ENCODE peak calls at places on chromosomes 6 and 20, in seven cellular contexts. A, P, H, I, S, E and Z are unnamed samples.

GRCh38 chr20:37845261-37845681 is 57.7 kb upstream of the VSTM2L start:
- DNase-seq in A (peak; percentile 28), P (no peak), H (no peak), I (no peak), S (no peak), E (no peak), Z (no peak)

GRCh38 chr20:53708129-53708968 is 114.7 kb upstream of the ZNF217 start:
- DNase-seq in A (no peak), P (no peak), H (no peak), I (no peak), S (no peak), E (no peak), Z (no peak)

GRCh38 chr6:87736809-87737540 is 34.9 kb upstream of the AKIRIN2 start:
- DNase-seq in A (no peak), P (no peak), H (no peak), I (no peak), S (no peak), E (no peak), Z (no peak)

GRCh38 chr6:25963426-25964123 is 973 bp downstream of the TRIM38 start:
- DNase-seq in A (no peak), P (no peak), H (peak; percentile 44), I (peak; percentile 49), S (no peak), E (no peak), Z (peak; percentile 74)

GRCh38 chr6:164063346-164063745 is 648.8 kb downstream of the QKI start:
- DNase-seq in A (no peak), P (no peak), H (no peak), I (no peak), S (no peak), E (no peak), Z (no peak)

GRCh38 chr6:158879180-158879579 is 60.0 kb upstream of the EZR start:
- DNase-seq in A (no peak), P (no peak), H (no peak), I (no peak), S (no peak), E (no peak), Z (no peak)

GRCh38 chr20:63006611-63007471 is at the start of gene BHLHE23:
- DNase-seq in A (no peak), P (no peak), H (no peak), I (peak; percentile 75), S (no peak), E (no peak), Z (no peak)

GRCh38 chr6:92779758-92780157 is 639.6 kb downstream of the EPHA7 start:
- DNase-seq in A (no peak), P (no peak), H (peak; percentile 30), I (no peak), S (no peak), E (no peak), Z (no peak)

GRCh38 chr6:154578004-154578559 is 67.6 kb upstream of the CNKSR3 start:
- DNase-seq in A (no peak), P (no peak), H (no peak), I (no peak), S (no peak), E (no peak), Z (peak; percentile 70)

GRCh38 chr6:144093236-144093635 is 2.1 kb downstream of the SF3B5 start:
- DNase-seq in A (no peak), P (no peak), H (no peak), I (no peak), S (no peak), E (no peak), Z (no peak)

GRCh38 chr6:144098993-144099392 is 3.6 kb upstream of the SF3B5 start:
- DNase-seq in A (no peak), P (no peak), H (no peak), I (no peak), S (no peak), E (no peak), Z (no peak)

GRCh38 chr6:144093658-144094057 is 1.7 kb downstream of the SF3B5 start:
- DNase-seq in A (no peak), P (no peak), H (no peak), I (no peak), S (no peak), E (no peak), Z (no peak)

GRCh38 chr6:144094731-144095133 is 641 bp downstream of the SF3B5 start:
- DNase-seq in A (no peak), P (no peak), H (peak; percentile 35), I (no peak), S (no peak), E (no peak), Z (no peak)

GRCh38 chr6:144095134-144096002 is at the start of gene SF3B5:
- DNase-seq in A (peak; percentile 99), P (peak; percentile 99), H (peak; percentile 99), I (peak; percentile 96), S (peak; percentile 98), E (peak; percentile 97), Z (peak; percentile 100)
- TF ChIP-seq EP300 in A (no peak), P (no peak), H (no peak), I (no peak), S (no peak), E (peak; percentile 97), Z (no peak)

DNA sequence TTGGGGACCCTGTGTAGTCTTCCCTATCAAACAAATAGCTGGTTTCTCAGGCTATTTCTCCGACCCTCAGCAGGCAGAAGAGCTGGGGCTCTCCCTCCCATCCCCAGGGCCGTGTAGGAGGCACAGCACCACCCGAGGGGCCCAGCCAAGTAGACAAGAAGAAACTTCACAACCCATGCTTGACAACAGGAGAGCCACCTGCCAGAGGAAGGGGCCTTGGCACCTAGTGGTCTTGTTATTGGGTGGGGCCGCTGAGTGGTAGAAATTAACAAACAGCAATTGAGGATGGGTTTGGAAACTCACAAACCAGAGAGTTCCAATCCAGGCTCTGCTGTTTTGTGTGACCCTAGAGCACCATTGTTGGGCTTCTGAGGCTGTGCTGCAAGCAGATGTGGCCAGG is 108.5 kb upstream of the CHD6 start:
- DNase-seq in A (no peak), P (no peak), H (no peak), I (no peak), S (no peak), E (no peak), Z (no peak)
- TF ChIP-seq EP300 in A (no peak), P (no peak), H (no peak), I (no peak), S (no peak), E (no peak), Z (no peak)

GRCh38 chr6:90466191-90466940 is 120.5 kb downstream of the MAP3K7 start:
- DNase-seq in A (no peak), P (no peak), H (no peak), I (no peak), S (no peak), E (no peak), Z (no peak)

GRCh38 chr6:90467546-90467945 is 119.3 kb downstream of the MAP3K7 start:
- DNase-seq in A (no peak), P (no peak), H (no peak), I (no peak), S (no peak), E (no peak), Z (no peak)

GRCh38 chr6:90469906-90470305 is 117.0 kb downstream of the MAP3K7 start:
- DNase-seq in A (no peak), P (no peak), H (no peak), I (no peak), S (peak; percentile 58), E (no peak), Z (no peak)

GRCh38 chr6:90468859-90469258 is 118.0 kb downstream of the MAP3K7 start:
- DNase-seq in A (no peak), P (no peak), H (no peak), I (no peak), S (no peak), E (no peak), Z (no peak)

GRCh38 chr6:90468080-90468479 is 118.8 kb downstream of the MAP3K7 start:
- DNase-seq in A (no peak), P (no peak), H (no peak), I (no peak), S (no peak), E (no peak), Z (no peak)
- TF ChIP-seq EP300 in A (no peak), P (no peak), H (no peak), I (no peak), S (no peak), E (no peak), Z (no peak)

GRCh38 chr6:5624256-5624655 is 362.9 kb downstream of the FARS2 start:
- DNase-seq in A (no peak), P (no peak), H (no peak), I (no peak), S (no peak), E (no peak), Z (no peak)

GRCh38 chr6:5630636-5631035 is 369.3 kb downstream of the FARS2 start:
- DNase-seq in A (no peak), P (no peak), H (no peak), I (no peak), S (no peak), E (no peak), Z (no peak)

GRCh38 chr6:5622276-5623005 is 361.1 kb downstream of the FARS2 start:
- DNase-seq in A (no peak), P (no peak), H (no peak), I (no peak), S (no peak), E (no peak), Z (no peak)

GRCh38 chr6:5623769-5624168 is 362.5 kb downstream of the FARS2 start:
- DNase-seq in A (no peak), P (no peak), H (no peak), I (no peak), S (no peak), E (no peak), Z (no peak)

DNA sequence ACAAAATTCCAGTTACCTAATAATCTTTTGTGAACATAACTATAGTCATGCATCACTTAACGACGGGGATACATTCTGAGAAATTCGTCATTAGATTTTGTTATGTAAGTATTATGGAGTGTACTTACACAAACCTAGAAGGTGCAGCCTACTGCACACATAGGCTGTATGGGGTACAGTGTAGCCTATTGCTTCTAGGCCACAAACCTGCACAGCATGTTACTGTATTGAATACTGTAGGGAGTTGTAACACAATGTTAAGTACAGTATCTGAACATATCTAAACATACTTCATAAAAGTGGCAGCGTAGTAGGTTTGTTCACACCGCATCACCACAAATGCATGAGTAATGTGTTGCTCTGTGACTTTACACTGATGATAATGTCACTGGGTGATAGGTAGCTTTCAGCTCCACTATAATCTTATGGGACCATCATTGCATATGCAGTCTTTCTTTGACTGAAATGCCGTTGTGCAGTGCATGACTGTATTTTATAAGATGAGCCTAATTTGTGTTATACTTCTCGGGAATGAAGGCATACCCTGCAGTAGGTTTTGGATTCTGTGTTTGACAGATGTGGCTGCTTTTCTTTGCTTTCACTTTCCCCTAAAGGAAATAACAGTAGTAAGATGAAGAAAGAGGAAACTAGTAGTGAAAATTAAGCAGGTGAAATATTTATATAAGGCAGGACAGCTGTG is 365.6 kb downstream of the FARS2 start:
- DNase-seq in A (no peak), P (no peak), H (no peak), I (no peak), S (no peak), E (no peak), Z (no peak)
- TF ChIP-seq EP300 in A (no peak), P (no peak), H (no peak), I (no peak), S (no peak), E (no peak), Z (no peak)

GRCh38 chr6:170248861-170249600 is 41.8 kb downstream of the DLL1 start:
- DNase-seq in A (no peak), P (no peak), H (no peak), I (no peak), S (no peak), E (no peak), Z (no peak)
- TF ChIP-seq EP300 in A (no peak), P (no peak), H (no peak), I (no peak), S (no peak), E (no peak), Z (no peak)